ENCODE peak calls at places on chromosomes 5 and 9, in nine cellular contexts. X, K, R, M, C, P, L, J and H are unnamed samples.

GRCh38 chr9:15999422-16000339 is 446.8 kb downstream of the CCDC171 start:
- ATAC-seq in P (peak), L (no peak), C (peak), J (peak), K (peak), R (peak), X (no peak), M (peak), H (peak)

GRCh38 chr9:100689635-100690034 is 111.8 kb downstream of the CAVIN4 start:
- ATAC-seq in P (no peak), J (no peak), X (peak), C (no peak), K (no peak), M (no peak), R (no peak), L (no peak), H (no peak)

GRCh38 chr5:1001406-1002270 is 7.0 kb upstream of the NKD2 start:
- ATAC-seq in R (no peak), C (no peak), L (no peak), X (no peak), J (no peak), M (no peak), P (no peak), K (no peak), H (no peak)

GRCh38 chr9:90064248-90064647 is 459.4 kb downstream of the GADD45G start:
- ATAC-seq in J (no peak), R (no peak), L (no peak), K (no peak), X (no peak), P (no peak), M (no peak), C (peak), H (no peak)

GRCh38 chr5:140083120-140083519 is 30.8 kb upstream of the PURA start:
- ATAC-seq in M (no peak), K (no peak), J (no peak), C (no peak), X (no peak), P (no peak), R (no peak), L (peak), H (no peak)

GRCh38 chr9:120617637-120617979 is 37.6 kb upstream of the CDK5RAP2 start:
- ATAC-seq in L (peak), K (no peak), J (peak), C (no peak), P (no peak), R (no peak), M (no peak), X (no peak), H (no peak)

GRCh38 chr9:127706836-127707241 is at the start of gene CFAP157:
- ATAC-seq in X (no peak), L (peak), P (peak), R (no peak), C (peak), J (peak), K (peak), M (peak), H (no peak)

GRCh38 chr5:172840077-172840777 is 6.2 kb downstream of the ERGIC1 start:
- ATAC-seq in M (no peak), J (peak), R (peak), K (peak), X (no peak), L (peak), P (no peak), C (no peak), H (peak)

GRCh38 chr9:128551652-128552152 is 685 bp upstream of the SPTAN1 start:
- ATAC-seq in L (no peak), X (no peak), M (no peak), P (no peak), K (no peak), C (no peak), R (peak), J (no peak), H (peak)

GRCh38 chr5:45411971-45412612 is 284.1 kb downstream of the HCN1 start:
- ATAC-seq in M (no peak), X (no peak), K (no peak), C (no peak), R (no peak), P (no peak), L (no peak), J (no peak), H (no peak)

GRCh38 chr5:91956738-91957137 is 573.6 kb upstream of the ARRDC3 start:
- ATAC-seq in M (no peak), L (no peak), P (no peak), C (no peak), J (no peak), X (no peak), R (no peak), K (no peak), H (no peak)

GRCh38 chr9:878239-878638 is 36.7 kb downstream of the DMRT1 start:
- ATAC-seq in X (no peak), J (no peak), C (no peak), R (no peak), K (no peak), M (no peak), P (no peak), L (no peak), H (no peak)

GRCh38 chr5:104661256-104661655 is 1098.7 kb upstream of the NUDT12 start:
- ATAC-seq in X (no peak), L (no peak), K (no peak), R (no peak), M (no peak), J (no peak), C (no peak), P (no peak), H (no peak)

GRCh38 chr5:6261256-6261655 is 117.1 kb downstream of the MED10 start:
- ATAC-seq in M (no peak), P (no peak), J (no peak), L (no peak), C (no peak), X (no peak), K (no peak), R (no peak), H (no peak)

GRCh38 chr5:133460172-133460758 is 152.1 kb downstream of the FSTL4 start:
- ATAC-seq in R (no peak), C (peak), M (peak), K (no peak), P (peak), J (no peak), X (peak), L (peak), H (no peak)

GRCh38 chr5:94888674-94889073 is 270.2 kb downstream of the SLF1 start:
- ATAC-seq in J (no peak), K (no peak), L (no peak), M (no peak), C (no peak), P (no peak), X (no peak), R (no peak), H (no peak)

GRCh38 chr5:149610583-149611250 is 29.4 kb downstream of the ARHGEF37 start:
- ATAC-seq in L (peak), R (no peak), M (peak), X (no peak), P (no peak), J (no peak), K (no peak), C (no peak), H (no peak)

GRCh38 chr9:78927099-78927940 is 630.4 kb downstream of the PSAT1 start:
- ATAC-seq in J (no peak), K (no peak), R (no peak), M (no peak), P (no peak), X (no peak), L (no peak), C (no peak), H (no peak)

GRCh38 chr9:137129089-137129455 is 9.9 kb upstream of the GRIN1 start:
- ATAC-seq in M (peak), X (no peak), R (peak), K (peak), C (peak), P (peak), J (no peak), L (peak), H (no peak)

GRCh38 chr5:172858990-172859811 is 25.1 kb downstream of the ERGIC1 start:
- ATAC-seq in C (peak), R (peak), K (peak), X (no peak), L (peak), M (peak), J (peak), P (no peak), H (peak)

GRCh38 chr9:121373401-121373769 is 3.3 kb upstream of the STOM start:
- ATAC-seq in P (no peak), K (no peak), L (no peak), R (no peak), X (no peak), M (no peak), C (no peak), J (no peak), H (no peak)

GRCh38 chr5:74693176-74693575 is 8.1 kb downstream of the HEXB start:
- ATAC-seq in P (no peak), J (no peak), L (no peak), K (no peak), C (peak), X (no peak), M (no peak), R (no peak), H (no peak)

GRCh38 chr9:132384376-132384775 is 22.3 kb downstream of the TTF1 start:
- ATAC-seq in P (no peak), M (no peak), R (no peak), J (no peak), L (no peak), X (no peak), C (no peak), K (no peak), H (no peak)

GRCh38 chr5:67095346-67095871 is 101.2 kb downstream of the CD180 start:
- ATAC-seq in K (peak), M (no peak), X (no peak), L (peak), J (peak), C (peak), R (peak), P (no peak), H (peak)

GRCh38 chr9:134984372-134985240 is 66.9 kb upstream of the FCN1 start:
- ATAC-seq in K (peak), C (no peak), M (no peak), R (no peak), P (no peak), X (no peak), J (no peak), L (no peak), H (no peak)
- H3K4me3 ChIP-seq in K (no peak), C (no peak), M (no peak), R (no peak), P (no peak), X (no peak), J (no peak), L (no peak), H (no peak)

GRCh38 chr9:130241198-130241535 is 24.4 kb upstream of the HMCN2 start:
- ATAC-seq in P (no peak), X (no peak), K (no peak), J (no peak), R (no peak), L (no peak), M (no peak), C (no peak), H (no peak)

GRCh38 chr9:130243015-130243881 is 22.3 kb upstream of the HMCN2 start:
- ATAC-seq in X (peak), K (peak), M (peak), J (peak), P (peak), C (peak), L (peak), R (peak), H (peak)

GRCh38 chr9:130243882-130244170 is 21.7 kb upstream of the HMCN2 start:
- ATAC-seq in X (no peak), C (no peak), P (no peak), J (no peak), M (no peak), R (no peak), K (no peak), L (no peak), H (no peak)

GRCh38 chr9:130240410-130241197 is 25.0 kb upstream of the HMCN2 start:
- ATAC-seq in J (peak), M (peak), R (peak), P (peak), X (peak), C (peak), K (peak), L (peak), H (peak)

DNA sequence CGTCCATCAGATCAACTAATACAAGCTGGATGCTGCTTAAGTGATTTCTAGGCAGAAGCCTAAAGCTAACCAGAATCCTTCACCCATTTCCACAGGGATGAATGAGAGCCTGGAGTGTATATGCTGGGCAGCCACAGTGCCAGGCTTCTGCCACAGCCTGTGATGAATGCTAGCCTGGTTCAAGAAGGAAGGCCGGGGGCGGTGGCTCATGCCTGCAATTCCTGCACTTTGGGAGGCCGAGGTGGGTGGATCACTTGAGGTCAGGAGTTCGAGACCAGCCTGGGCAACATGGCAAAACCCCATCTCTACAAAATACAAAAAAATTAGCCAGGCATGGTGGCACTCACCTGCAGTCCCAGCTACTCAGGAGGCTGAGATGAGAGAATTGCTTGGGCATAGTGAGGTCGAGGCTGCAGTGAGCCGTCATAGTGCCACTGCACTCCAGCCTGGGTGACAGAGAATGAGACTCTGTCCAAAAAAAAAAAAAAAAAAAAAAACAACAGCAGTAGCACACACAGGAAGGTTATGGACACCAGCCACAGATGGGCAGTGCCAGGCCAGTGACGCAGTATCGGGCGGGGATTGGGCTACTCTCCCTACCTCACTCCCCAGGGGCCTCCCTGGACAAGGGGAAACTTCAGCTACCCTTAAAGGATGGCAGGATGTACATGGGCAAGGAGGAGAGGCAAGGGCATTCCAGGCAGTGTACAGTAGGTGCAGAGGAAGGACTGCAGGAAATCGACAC is 23.1 kb upstream of the HMCN2 start:
- ATAC-seq in X (no peak), R (no peak), K (peak), C (no peak), M (peak), L (no peak), P (peak), J (no peak), H (no peak)
- H3K4me3 ChIP-seq in X (peak), R (no peak), K (no peak), C (no peak), M (no peak), L (peak), P (peak), J (no peak), H (peak)

GRCh38 chr5:124742983-124743533 is 3.4 kb downstream of the ZNF608 start:
- ATAC-seq in K (peak), L (no peak), X (no peak), R (peak), J (peak), P (peak), M (peak), C (peak), H (no peak)

GRCh38 chr5:124740991-124741583 is 5.4 kb downstream of the ZNF608 start:
- ATAC-seq in P (peak), R (no peak), J (no peak), C (no peak), K (no peak), L (no peak), X (no peak), M (no peak), H (no peak)

GRCh38 chr5:124743534-124744169 is 2.8 kb downstream of the ZNF608 start:
- ATAC-seq in R (peak), X (no peak), L (no peak), P (peak), C (peak), M (peak), K (no peak), J (no peak), H (no peak)

GRCh38 chr5:124742521-124742920 is 3.9 kb downstream of the ZNF608 start:
- ATAC-seq in P (no peak), R (no peak), M (no peak), J (no peak), L (no peak), X (no peak), C (no peak), K (no peak), H (no peak)

DNA sequence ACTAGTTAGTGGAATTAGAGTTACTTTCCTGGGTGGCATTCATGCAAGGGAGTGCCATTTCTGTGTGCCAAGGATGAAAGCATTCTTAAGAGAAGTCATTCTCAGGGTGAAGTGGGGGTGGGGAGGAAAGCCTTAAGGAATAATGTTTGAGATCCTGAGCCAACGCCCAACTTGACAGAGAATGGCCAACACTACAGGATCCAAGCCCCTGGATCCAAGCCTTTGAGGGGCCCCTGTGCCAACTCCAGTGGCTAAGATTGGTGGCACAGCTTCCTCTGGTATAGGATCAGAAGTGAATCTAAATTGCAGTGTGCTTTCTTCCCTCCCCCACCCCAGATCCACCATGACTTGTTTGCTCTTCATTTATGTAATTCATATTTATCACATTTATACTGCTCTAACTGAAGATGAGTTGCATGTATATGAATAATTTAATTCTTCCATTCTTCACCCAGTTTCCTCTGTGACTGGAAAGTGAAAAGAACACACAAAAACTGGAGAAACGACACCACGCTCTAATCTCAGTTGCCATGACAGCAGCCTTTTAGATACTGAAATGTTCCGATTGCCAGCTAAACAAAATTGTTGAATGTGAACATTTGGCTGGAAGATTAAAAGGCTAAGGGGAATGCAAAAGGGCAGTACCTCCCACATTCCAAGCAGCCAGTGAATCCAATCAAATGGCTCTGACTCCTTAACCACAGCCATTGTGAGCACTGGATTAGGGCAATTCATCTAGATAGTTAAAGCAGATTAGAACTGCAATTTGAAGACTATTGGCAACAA is 4.5 kb downstream of the ZNF608 start:
- ATAC-seq in R (no peak), C (peak), J (peak), M (peak), L (no peak), X (no peak), P (peak), K (peak), H (no peak)
- H3K4me3 ChIP-seq in R (peak), C (peak), J (peak), M (peak), L (no peak), X (no peak), P (no peak), K (peak), H (peak)

DNA sequence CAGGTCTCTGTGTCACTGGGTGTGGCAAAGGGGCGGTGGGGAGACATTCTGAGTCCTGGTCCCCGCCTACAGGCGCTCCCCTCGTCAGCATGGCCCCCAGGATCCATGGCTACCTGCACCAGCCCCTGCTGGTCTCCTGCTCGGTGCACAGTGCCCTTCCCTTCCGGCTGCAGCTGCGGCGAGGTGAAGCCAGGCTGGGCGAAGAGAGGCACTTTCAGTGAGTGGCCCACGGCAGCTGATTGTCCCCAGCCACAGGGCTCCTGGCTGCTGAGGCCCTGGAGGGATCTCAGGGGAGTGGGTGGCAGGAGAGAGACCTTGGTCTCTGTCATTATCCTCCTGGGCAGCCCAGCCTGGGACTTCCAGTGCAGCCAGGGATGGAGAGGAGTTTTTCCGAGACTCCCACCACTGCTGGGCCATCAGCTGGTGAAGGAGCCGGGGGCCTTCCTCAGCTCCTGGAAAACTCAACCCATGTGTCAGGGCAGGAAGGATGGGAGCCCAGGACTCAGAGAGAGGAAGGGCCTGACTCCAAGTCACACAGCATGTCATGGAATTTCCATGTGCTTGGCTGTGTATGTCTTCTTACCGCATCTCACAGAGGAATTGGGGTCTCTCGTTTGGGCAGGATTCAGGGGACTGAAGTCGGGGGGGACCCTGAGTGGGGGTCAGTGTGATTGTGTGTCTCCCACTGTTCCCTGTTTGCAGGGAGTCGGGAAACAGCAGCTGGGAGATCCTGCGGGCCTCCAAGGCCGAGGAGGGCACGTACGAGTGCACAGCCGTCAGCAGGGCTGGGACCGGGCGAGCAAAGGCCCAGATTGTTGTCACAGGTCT is 37.4 kb downstream of the HMCN2 start:
- ATAC-seq in P (no peak), J (no peak), L (no peak), X (no peak), C (no peak), R (no peak), K (no peak), M (no peak), H (no peak)
- H3K4me3 ChIP-seq in P (no peak), J (no peak), L (no peak), X (no peak), C (no peak), R (no peak), K (no peak), M (no peak), H (no peak)

DNA sequence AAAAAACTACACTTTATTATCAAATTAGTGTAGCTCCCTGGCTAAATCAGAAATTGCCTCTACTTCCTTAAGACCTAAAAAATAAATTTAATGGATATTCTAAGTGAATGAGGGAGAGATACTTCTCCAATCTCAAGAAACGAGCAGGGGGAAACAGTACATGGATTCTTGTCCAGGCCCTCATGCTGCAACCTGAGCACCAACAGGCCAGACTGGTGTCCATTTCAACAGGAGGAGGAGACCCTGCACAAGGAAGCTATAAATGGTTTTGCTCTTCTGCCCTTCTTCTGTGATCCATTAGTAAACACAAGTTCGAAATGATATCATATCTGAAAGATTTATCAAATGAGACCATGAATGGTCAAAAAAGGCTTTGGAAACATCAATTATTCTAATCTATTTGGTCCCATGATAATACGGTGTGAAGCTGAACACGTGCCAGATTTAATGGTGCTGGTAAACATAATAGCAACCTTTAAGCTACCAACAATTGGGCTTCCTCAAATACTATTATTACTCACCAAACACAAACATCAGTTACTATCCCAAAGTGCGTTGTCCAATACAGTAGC is 109.8 kb downstream of the NR6A1 start:
- ATAC-seq in R (no peak), X (no peak), P (no peak), J (no peak), L (no peak), K (no peak), M (no peak), C (no peak), H (no peak)
- H3K4me3 ChIP-seq in R (no peak), X (no peak), P (no peak), J (no peak), L (no peak), K (no peak), M (peak), C (no peak), H (no peak)